ENCODE peak calls at places on chromosomes 4 and X, in nine cellular contexts. P is foreskin fibroblast, R is GM12878, X is HFFc6, G is hepatocyte, W is glutamatergic neuron, I is endodermal cell, M is NB4, D is AG04450. Y is an unnamed sample.

GRCh38 chrX:17613979-17614572 is 123.2 kb upstream of the SCML1 start:
- DNase-seq in D (no peak), X (peak), R (no peak), M (peak), P (peak), I (no peak), G (no peak), W (no peak), Y (no peak)

GRCh38 chr4:70236125-70236524 is 6.3 kb upstream of the CSN3 start:
- DNase-seq in R (no peak), X (no peak), M (no peak), D (no peak), G (no peak), W (no peak), I (no peak), P (no peak), Y (no peak)

GRCh38 chr4:168421671-168422070 is 58.6 kb downstream of the DDX60L start:
- DNase-seq in I (no peak), D (no peak), M (no peak), G (peak), P (peak), W (no peak), R (no peak), X (peak), Y (no peak)

GRCh38 chrX:78712381-78712780 is 35.1 kb upstream of the LPAR4 start:
- DNase-seq in G (no peak), D (no peak), I (no peak), P (peak), X (peak), M (no peak), W (no peak), R (no peak), Y (no peak)

GRCh38 chr4:61442936-61443335 is 242.8 kb downstream of the ADGRL3 start:
- DNase-seq in G (no peak), X (no peak), W (no peak), D (no peak), I (no peak), R (no peak), P (peak), M (no peak), Y (no peak)

GRCh38 chr4:7423801-7424552 is 10.8 kb downstream of the PSAPL1 start:
- DNase-seq in D (no peak), R (no peak), I (peak), X (no peak), W (no peak), M (no peak), G (no peak), P (no peak), Y (no peak)

GRCh38 chr4:163391756-163392155 is 48.1 kb downstream of the NPY5R start:
- DNase-seq in D (no peak), R (no peak), W (no peak), X (no peak), P (no peak), I (no peak), M (no peak), G (no peak), Y (no peak)

GRCh38 chrX:140766024-140766611 is 56.6 kb downstream of the LINC00632 start:
- DNase-seq in W (peak), P (peak), M (peak), G (peak), X (peak), I (peak), R (no peak), D (peak), Y (peak)

GRCh38 chr4:14716622-14717021 is 285.7 kb upstream of the CPEB2 start:
- DNase-seq in R (no peak), G (peak), X (no peak), M (no peak), P (peak), W (no peak), I (no peak), D (no peak), Y (no peak)

GRCh38 chr4:146113171-146113570 is 62.3 kb upstream of the LSM6 start:
- DNase-seq in D (no peak), W (no peak), X (no peak), P (no peak), G (no peak), I (no peak), M (no peak), R (no peak), Y (no peak)

GRCh38 chr4:111798840-111799239 is 346.4 kb upstream of the FAM241A start:
- DNase-seq in R (no peak), W (no peak), P (no peak), M (no peak), D (no peak), X (no peak), G (no peak), I (no peak), Y (no peak)

GRCh38 chrX:56031409-56031808 is 200.7 kb upstream of the KLF8 start:
- DNase-seq in G (no peak), I (no peak), X (no peak), P (no peak), W (no peak), D (no peak), M (no peak), R (no peak), Y (no peak)

GRCh38 chr4:8916251-8916913 is 44.7 kb upstream of the HMX1 start:
- DNase-seq in X (no peak), P (no peak), M (peak), I (peak), D (no peak), G (peak), R (no peak), W (no peak), Y (peak)

GRCh38 chr4:6416518-6417286 is 55.7 kb downstream of the PPP2R2C start:
- DNase-seq in P (no peak), I (no peak), W (peak), M (no peak), R (no peak), X (no peak), G (no peak), D (no peak), Y (no peak)

GRCh38 chrX:149453911-149454820 is 50.9 kb downstream of the IDS start:
- DNase-seq in X (no peak), W (no peak), P (peak), G (no peak), D (no peak), R (no peak), M (no peak), I (no peak), Y (no peak)

GRCh38 chr4:9800878-9801277 is 19.4 kb downstream of the DRD5 start:
- DNase-seq in R (no peak), I (no peak), P (no peak), D (no peak), M (no peak), X (no peak), G (no peak), W (no peak), Y (no peak)

GRCh38 chrX:119512145-119512800 is 44.0 kb downstream of the SLC25A5 start:
- DNase-seq in P (peak), W (peak), D (peak), I (peak), X (peak), R (no peak), M (peak), G (peak), Y (peak)

GRCh38 chr4:81786063-81786763 is 314.5 kb upstream of the RASGEF1B start:
- DNase-seq in R (no peak), G (peak), X (no peak), D (no peak), W (no peak), P (peak), M (no peak), I (no peak), Y (no peak)

GRCh38 chr4:76061977-76062376 is 12.5 kb upstream of the ART3 start:
- DNase-seq in R (no peak), X (no peak), G (no peak), D (no peak), P (no peak), I (no peak), M (peak), W (no peak), Y (peak)

GRCh38 chrX:54166915-54167314 is 16.1 kb downstream of the FAM120C start:
- DNase-seq in P (peak), G (no peak), I (no peak), X (no peak), M (no peak), W (no peak), R (no peak), D (no peak), Y (no peak)

GRCh38 chr4:73613130-73613529 is 7.1 kb downstream of the RASSF6 start:
- DNase-seq in D (no peak), W (no peak), G (no peak), X (no peak), M (no peak), I (no peak), R (no peak), P (no peak), Y (no peak)

GRCh38 chr4:27861802-27862201 is 1001.2 kb downstream of the STIM2 start:
- DNase-seq in D (no peak), G (no peak), M (no peak), R (no peak), I (no peak), W (no peak), X (peak), P (no peak), Y (no peak)

GRCh38 chrX:133697656-133698055 is 282.4 kb upstream of the GPC4 start:
- DNase-seq in G (no peak), D (no peak), M (no peak), X (no peak), R (no peak), P (peak), W (no peak), I (no peak), Y (no peak)

GRCh38 chrX:133699023-133699728 is 283.9 kb upstream of the GPC4 start:
- DNase-seq in M (no peak), R (no peak), I (no peak), P (peak), X (no peak), D (no peak), G (no peak), W (no peak), Y (no peak)

GRCh38 chrX:133702230-133702629 is 283.2 kb downstream of the GPC3 start:
- DNase-seq in M (no peak), X (no peak), W (no peak), I (no peak), P (no peak), D (no peak), G (no peak), R (no peak), Y (no peak)

DNA sequence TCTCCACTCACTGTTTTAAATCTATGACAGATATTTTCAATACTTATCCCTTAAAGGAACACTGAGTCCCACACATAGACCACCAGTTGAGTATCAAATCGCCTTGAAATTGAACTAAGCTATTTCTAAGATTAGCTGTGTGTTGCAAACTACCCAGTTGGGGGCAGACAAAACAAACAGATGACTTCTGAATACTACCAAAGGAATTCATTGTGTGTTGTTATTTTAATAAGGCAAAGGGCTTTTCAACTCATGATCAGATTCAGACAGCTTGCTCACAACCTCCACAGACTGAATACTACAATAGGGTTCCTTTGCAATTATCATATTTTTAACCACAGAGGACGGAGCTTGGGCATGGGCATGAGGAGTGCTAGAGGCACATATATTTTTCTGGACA is 283.0 kb upstream of the GPC4 start:
- DNase-seq in X (no peak), P (peak), R (no peak), D (peak), I (no peak), W (no peak), M (no peak), G (no peak), Y (no peak)
- TF ChIP-seq CTCF in X (no peak), P (peak), R (no peak), D (peak), I (no peak), W (no peak), M (no peak), G (peak), Y (no peak)

GRCh38 chr4:77432702-77433101 is 172.9 kb upstream of the CXCL13 start:
- DNase-seq in W (no peak), I (no peak), M (peak), X (no peak), G (no peak), R (no peak), P (no peak), D (no peak), Y (no peak)
- TF ChIP-seq CTCF in W (no peak), I (peak), M (peak), X (no peak), G (peak), R (peak), P (no peak), D (no peak), Y (no peak)

GRCh38 chr4:139654516-139654915 is 11.1 kb upstream of the MGST2 start:
- DNase-seq in I (no peak), R (no peak), M (no peak), G (no peak), P (no peak), W (no peak), D (no peak), X (no peak), Y (no peak)

GRCh38 chr4:139658185-139658584 is 7.4 kb upstream of the MGST2 start:
- DNase-seq in X (no peak), P (no peak), M (no peak), W (no peak), G (no peak), I (peak), D (no peak), R (no peak), Y (no peak)

GRCh38 chr4:139656614-139657486 is 8.8 kb upstream of the MGST2 start:
- DNase-seq in I (peak), M (peak), P (peak), G (peak), R (no peak), W (peak), D (peak), X (peak), Y (peak)

GRCh38 chr4:139651282-139652194 is 14.1 kb upstream of the MGST2 start:
- DNase-seq in M (peak), X (peak), G (peak), D (peak), I (peak), P (peak), R (no peak), W (peak), Y (peak)

GRCh38 chr4:139655116-139655515 is 10.5 kb upstream of the MGST2 start:
- DNase-seq in D (no peak), M (peak), W (peak), G (peak), X (peak), R (no peak), P (peak), I (no peak), Y (no peak)
- TF ChIP-seq CTCF in D (peak), M (peak), W (no peak), G (peak), X (peak), R (peak), P (peak), I (peak), Y (no peak)

GRCh38 chr4:158861766-158862165 is 92.9 kb downstream of the FNIP2 start:
- DNase-seq in M (no peak), R (no peak), G (no peak), P (no peak), D (no peak), X (no peak), I (no peak), W (no peak), Y (no peak)
- TF ChIP-seq CTCF in M (no peak), R (no peak), G (no peak), P (no peak), D (peak), X (no peak), I (peak), W (no peak), Y (no peak)

GRCh38 chrX:155216179-155216939 is at the start of gene VBP1:
- DNase-seq in I (peak), X (peak), R (peak), G (peak), D (peak), W (peak), P (peak), M (peak), Y (peak)

GRCh38 chrX:155213731-155214130 is 2.5 kb upstream of the VBP1 start:
- DNase-seq in P (no peak), I (no peak), G (no peak), W (no peak), D (no peak), R (no peak), M (no peak), X (no peak), Y (no peak)

GRCh38 chrX:155218777-155219176 is 2.5 kb downstream of the VBP1 start:
- DNase-seq in I (no peak), W (no peak), P (no peak), M (no peak), D (no peak), G (no peak), R (no peak), X (no peak), Y (no peak)

GRCh38 chrX:155215443-155216178 is 649 bp upstream of the VBP1 start:
- DNase-seq in X (no peak), I (no peak), G (no peak), P (no peak), D (no peak), M (peak), W (no peak), R (no peak), Y (no peak)

DNA sequence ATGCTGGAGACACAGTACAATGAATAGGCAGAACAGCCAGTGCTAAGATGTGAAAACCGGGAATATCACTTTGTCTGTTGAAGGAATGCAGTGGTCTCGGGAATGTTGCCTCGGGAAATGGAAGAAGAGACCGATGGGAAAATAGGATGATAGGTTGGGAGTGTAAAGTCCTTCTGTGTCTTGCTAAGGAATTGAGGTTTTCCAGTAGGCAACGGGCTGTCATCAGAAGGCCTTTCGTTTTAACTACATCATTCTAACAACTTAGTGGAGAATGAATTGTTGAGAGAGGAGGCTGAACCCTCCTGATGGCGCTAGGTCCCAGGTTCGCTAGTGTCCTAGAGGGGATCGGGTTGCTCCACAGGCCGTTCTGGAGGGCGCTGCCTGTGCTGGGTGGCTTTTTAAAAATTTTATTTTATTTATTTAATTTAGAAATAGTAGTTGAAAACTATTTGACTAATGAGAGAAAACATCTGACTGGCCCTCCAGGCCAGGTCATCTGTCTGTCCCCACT is 735 bp downstream of the VBP1 start:
- DNase-seq in D (no peak), M (no peak), P (peak), X (peak), G (peak), R (peak), W (no peak), I (peak), Y (peak)
- TF ChIP-seq CTCF in D (no peak), M (no peak), P (no peak), X (no peak), G (no peak), R (no peak), W (no peak), I (no peak), Y (no peak)

DNA sequence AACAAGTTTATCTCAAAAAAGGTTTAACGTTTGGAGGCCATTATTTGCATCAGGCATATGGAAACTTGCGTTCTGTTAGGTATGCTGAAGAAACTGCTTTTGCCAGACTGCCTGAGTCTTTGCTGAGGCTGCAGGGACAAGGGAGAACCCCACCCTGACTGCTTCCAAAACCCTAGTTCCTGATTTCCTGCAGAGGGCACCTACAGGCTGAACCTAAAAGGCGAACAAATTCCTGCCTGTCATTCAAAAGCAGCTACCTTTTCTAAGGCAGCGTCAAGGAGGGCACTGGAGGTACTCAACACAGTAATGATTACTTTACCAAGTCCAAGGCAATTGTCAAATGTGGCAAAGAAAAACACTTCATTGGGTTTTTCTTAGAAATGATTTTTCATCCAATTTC is 578 bp upstream of the CORIN start:
- DNase-seq in W (no peak), D (no peak), P (peak), I (peak), M (peak), X (no peak), G (no peak), R (no peak), Y (no peak)
- TF ChIP-seq CTCF in W (no peak), D (no peak), P (no peak), I (peak), M (no peak), X (peak), G (no peak), R (no peak), Y (no peak)

DNA sequence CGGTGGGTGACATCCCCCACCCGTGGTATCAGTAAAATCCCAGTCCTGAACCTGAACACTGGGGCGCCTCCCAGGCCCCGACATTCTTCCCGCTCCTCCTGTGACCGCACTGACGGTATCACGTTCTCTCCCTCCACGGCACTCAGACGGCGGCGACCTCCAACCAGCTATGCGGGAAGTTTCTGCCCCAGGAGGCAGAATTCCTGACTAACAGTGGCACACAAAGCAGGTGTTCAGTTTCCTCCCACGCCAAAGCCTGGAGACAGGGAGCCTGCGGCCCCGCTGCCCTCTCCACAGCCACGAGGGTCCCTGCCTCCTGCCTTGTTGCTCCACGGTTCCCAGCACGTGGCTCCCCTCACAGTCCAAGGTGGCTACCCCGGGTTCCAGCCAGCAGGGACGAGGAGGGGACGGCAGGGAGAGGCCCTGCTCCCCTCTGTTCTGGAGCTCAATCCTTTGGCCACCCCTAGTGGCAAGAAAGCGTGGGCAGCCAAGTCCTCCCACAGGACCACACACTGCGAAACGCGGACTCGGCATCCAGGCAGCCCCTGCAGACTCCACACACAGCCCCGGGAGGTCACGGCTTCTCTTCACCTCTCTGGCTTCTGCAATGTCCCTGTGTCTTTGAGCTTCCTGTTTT is 15.2 kb downstream of the CTBP1 start:
- DNase-seq in I (no peak), M (no peak), D (no peak), G (peak), P (peak), R (no peak), X (no peak), W (no peak), Y (no peak)
- TF ChIP-seq CTCF in I (peak), M (no peak), D (peak), G (peak), P (peak), R (peak), X (peak), W (no peak), Y (no peak)